ENCODE peak calls at places on chromosomes 7 and 10, in ten cellular contexts. R is H9, I is uterus, A is WTC11, J is natural killer cell, U is cardiac muscle cell, C is upper lobe of right lung, E is endothelial cell, T is epithelial cell of esophagus, N is cardiac fibroblast. S is an unnamed sample.

GRCh38 chr7:94907420-94908203 is at the start of gene PPP1R9A:
- DNase-seq in R (peak), I (peak), A (peak), J (peak), U (peak), C (peak), E (peak), T (no peak), N (no peak), S (peak)

GRCh38 chr10:104938031-104938430 is 296.9 kb downstream of the SORCS3 start:
- DNase-seq in R (no peak), I (no peak), A (no peak), J (no peak), U (no peak), C (no peak), E (no peak), T (no peak), N (no peak), S (no peak)

GRCh38 chr7:99105756-99106155 is 38.2 kb downstream of the SMURF1 start:
- DNase-seq in R (no peak), I (no peak), A (no peak), J (no peak), U (no peak), C (no peak), E (no peak), T (no peak), N (peak), S (no peak)

GRCh38 chr10:79242620-79243152 is 104.6 kb upstream of the PPIF start:
- DNase-seq in R (peak), I (peak), A (peak), J (peak), U (peak), C (peak), E (peak), T (peak), N (peak), S (peak)

GRCh38 chr10:69248117-69248730 is 28.1 kb downstream of the HKDC1 start:
- DNase-seq in R (no peak), I (no peak), A (no peak), J (no peak), U (no peak), C (no peak), E (no peak), T (no peak), N (no peak), S (no peak)

GRCh38 chr10:100647928-100648327 is 97.5 kb upstream of the PAX2 start:
- DNase-seq in R (no peak), I (no peak), A (no peak), J (no peak), U (no peak), C (no peak), E (no peak), T (peak), N (no peak), S (no peak)

GRCh38 chr7:29588900-29589696 is 25.5 kb downstream of the PRR15 start:
- DNase-seq in R (peak), I (no peak), A (peak), J (no peak), U (peak), C (no peak), E (peak), T (peak), N (peak), S (peak)

GRCh38 chr7:50614721-50615518 is 49.7 kb upstream of the DDC start:
- DNase-seq in R (no peak), I (no peak), A (no peak), J (no peak), U (peak), C (no peak), E (no peak), T (peak), N (peak), S (no peak)

GRCh38 chr7:41029072-41029492 is 673.8 kb downstream of the INHBA start:
- DNase-seq in R (no peak), I (no peak), A (no peak), J (no peak), U (no peak), C (no peak), E (no peak), T (peak), N (peak), S (no peak)

GRCh38 chr10:6743291-6743849 is 163.3 kb upstream of the PRKCQ start:
- DNase-seq in R (no peak), I (no peak), A (no peak), J (no peak), U (no peak), C (no peak), E (peak), T (peak), N (no peak), S (no peak)

GRCh38 chr7:80622531-80622930 is 15.9 kb upstream of the CD36 start:
- DNase-seq in R (no peak), I (no peak), A (no peak), J (no peak), U (no peak), C (no peak), E (no peak), T (peak), N (peak), S (no peak)

GRCh38 chr7:84042110-84042539 is 152.5 kb downstream of the SEMA3A start:
- DNase-seq in R (no peak), I (no peak), A (no peak), J (no peak), U (no peak), C (no peak), E (no peak), T (peak), N (peak), S (no peak)

GRCh38 chr7:151109094-151110048 is 23.1 kb downstream of the AGAP3 start:
- DNase-seq in R (no peak), I (peak), A (peak), J (no peak), U (no peak), C (no peak), E (no peak), T (no peak), N (peak), S (no peak)

GRCh38 chr7:55509322-55509721 is 63.0 kb downstream of the VOPP1 start:
- DNase-seq in R (no peak), I (no peak), A (no peak), J (no peak), U (no peak), C (no peak), E (no peak), T (no peak), N (peak), S (no peak)

GRCh38 chr10:11180228-11180627 is 162.6 kb downstream of the CELF2 start:
- DNase-seq in R (no peak), I (no peak), A (no peak), J (peak), U (no peak), C (peak), E (no peak), T (no peak), N (no peak), S (no peak)

GRCh38 chr10:3261921-3262320 is 89.3 kb upstream of the PITRM1 start:
- DNase-seq in R (no peak), I (no peak), A (no peak), J (no peak), U (no peak), C (no peak), E (no peak), T (no peak), N (no peak), S (no peak)

GRCh38 chr7:13770305-13770704 is 219.2 kb downstream of the ETV1 start:
- DNase-seq in R (no peak), I (no peak), A (no peak), J (no peak), U (no peak), C (no peak), E (no peak), T (no peak), N (peak), S (no peak)

GRCh38 chr10:72746606-72747357 is 54.8 kb downstream of the MCU start:
- DNase-seq in R (no peak), I (no peak), A (no peak), J (no peak), U (no peak), C (no peak), E (no peak), T (no peak), N (no peak), S (no peak)

GRCh38 chr7:106659963-106660861 is 746 bp downstream of the CCDC71L start:
- DNase-seq in R (peak), I (peak), A (peak), J (peak), U (peak), C (peak), E (peak), T (peak), N (peak), S (peak)

GRCh38 chr7:54546081-54546985 is 4.2 kb downstream of the VSTM2A start:
- DNase-seq in R (peak), I (no peak), A (peak), J (no peak), U (peak), C (no peak), E (peak), T (peak), N (no peak), S (peak)

GRCh38 chr10:72329290-72330058 is 25.2 kb downstream of the DNAJB12 start:
- DNase-seq in R (no peak), I (no peak), A (no peak), J (no peak), U (no peak), C (peak), E (no peak), T (no peak), N (no peak), S (no peak)

GRCh38 chr10:23918839-23919238 is 290.1 kb upstream of the KIAA1217 start:
- DNase-seq in R (peak), I (no peak), A (no peak), J (no peak), U (no peak), C (no peak), E (no peak), T (peak), N (no peak), S (no peak)

GRCh38 chr10:94194256-94194655 is 168.5 kb downstream of the NOC3L start:
- DNase-seq in R (no peak), I (no peak), A (no peak), J (no peak), U (no peak), C (no peak), E (no peak), T (peak), N (peak), S (no peak)

GRCh38 chr7:145168427-145168826 is 332.6 kb upstream of the TPK1 start:
- DNase-seq in R (no peak), I (no peak), A (no peak), J (no peak), U (no peak), C (no peak), E (no peak), T (no peak), N (no peak), S (no peak)

GRCh38 chr10:7411671-7412481 is 1.0 kb upstream of the SFMBT2 start:
- DNase-seq in R (peak), I (peak), A (peak), J (peak), U (no peak), C (peak), E (peak), T (no peak), N (no peak), S (no peak)

GRCh38 chr7:94509264-94509878 is at the start of gene CASD1:
- DNase-seq in R (peak), I (peak), A (peak), J (no peak), U (peak), C (peak), E (no peak), T (no peak), N (peak), S (peak)

GRCh38 chr7:883029-884021 is 7.0 kb downstream of the GET4 start:
- DNase-seq in R (no peak), I (no peak), A (no peak), J (no peak), U (no peak), C (no peak), E (no peak), T (no peak), N (no peak), S (no peak)

GRCh38 chr7:2321020-2321419 is 6.8 kb upstream of the SNX8 start:
- DNase-seq in R (peak), I (no peak), A (peak), J (no peak), U (no peak), C (no peak), E (no peak), T (peak), N (no peak), S (peak)

GRCh38 chr10:3924344-3924743 is 139.3 kb upstream of the KLF6 start:
- DNase-seq in R (no peak), I (no peak), A (no peak), J (no peak), U (no peak), C (no peak), E (peak), T (peak), N (peak), S (no peak)

GRCh38 chr7:79453558-79454324 is at the start of gene MAGI2:
- DNase-seq in R (peak), I (peak), A (peak), J (no peak), U (peak), C (peak), E (peak), T (peak), N (peak), S (peak)

GRCh38 chr10:29806350-29806788 is 171.6 kb upstream of the SVIL start:
- DNase-seq in R (no peak), I (no peak), A (no peak), J (no peak), U (no peak), C (no peak), E (no peak), T (peak), N (no peak), S (no peak)

GRCh38 chr7:106568680-106569499 is 92.1 kb downstream of the CCDC71L start:
- DNase-seq in R (peak), I (no peak), A (peak), J (no peak), U (no peak), C (no peak), E (no peak), T (peak), N (peak), S (peak)

GRCh38 chr10:131930150-131930549 is 29.3 kb downstream of the PPP2R2D start:
- DNase-seq in R (no peak), I (no peak), A (no peak), J (no peak), U (no peak), C (peak), E (no peak), T (no peak), N (no peak), S (no peak)

GRCh38 chr10:131926743-131927595 is 26.2 kb downstream of the PPP2R2D start:
- DNase-seq in R (no peak), I (no peak), A (no peak), J (no peak), U (no peak), C (no peak), E (no peak), T (no peak), N (no peak), S (no peak)

GRCh38 chr10:131930586-131931330 is 29.9 kb downstream of the PPP2R2D start:
- DNase-seq in R (no peak), I (no peak), A (no peak), J (no peak), U (no peak), C (peak), E (no peak), T (no peak), N (no peak), S (no peak)

GRCh38 chr10:131928248-131929095 is 27.7 kb downstream of the PPP2R2D start:
- DNase-seq in R (no peak), I (no peak), A (no peak), J (peak), U (no peak), C (peak), E (no peak), T (peak), N (no peak), S (no peak)

GRCh38 chr10:131929122-131929845 is 28.5 kb downstream of the PPP2R2D start:
- DNase-seq in R (peak), I (no peak), A (peak), J (no peak), U (peak), C (no peak), E (no peak), T (no peak), N (no peak), S (no peak)
- TF ChIP-seq CTCF in R (peak), I (no peak), A (no peak), J (no peak), U (no peak), C (no peak), E (no peak), T (peak), N (no peak), S (no peak)

GRCh38 chr7:71267734-71268133 is 135.8 kb downstream of the GALNT17 start:
- DNase-seq in R (no peak), I (no peak), A (no peak), J (no peak), U (no peak), C (no peak), E (no peak), T (no peak), N (no peak), S (no peak)
- TF ChIP-seq CTCF in R (peak), I (no peak), A (no peak), J (no peak), U (no peak), C (no peak), E (no peak), T (no peak), N (no peak), S (no peak)

DNA sequence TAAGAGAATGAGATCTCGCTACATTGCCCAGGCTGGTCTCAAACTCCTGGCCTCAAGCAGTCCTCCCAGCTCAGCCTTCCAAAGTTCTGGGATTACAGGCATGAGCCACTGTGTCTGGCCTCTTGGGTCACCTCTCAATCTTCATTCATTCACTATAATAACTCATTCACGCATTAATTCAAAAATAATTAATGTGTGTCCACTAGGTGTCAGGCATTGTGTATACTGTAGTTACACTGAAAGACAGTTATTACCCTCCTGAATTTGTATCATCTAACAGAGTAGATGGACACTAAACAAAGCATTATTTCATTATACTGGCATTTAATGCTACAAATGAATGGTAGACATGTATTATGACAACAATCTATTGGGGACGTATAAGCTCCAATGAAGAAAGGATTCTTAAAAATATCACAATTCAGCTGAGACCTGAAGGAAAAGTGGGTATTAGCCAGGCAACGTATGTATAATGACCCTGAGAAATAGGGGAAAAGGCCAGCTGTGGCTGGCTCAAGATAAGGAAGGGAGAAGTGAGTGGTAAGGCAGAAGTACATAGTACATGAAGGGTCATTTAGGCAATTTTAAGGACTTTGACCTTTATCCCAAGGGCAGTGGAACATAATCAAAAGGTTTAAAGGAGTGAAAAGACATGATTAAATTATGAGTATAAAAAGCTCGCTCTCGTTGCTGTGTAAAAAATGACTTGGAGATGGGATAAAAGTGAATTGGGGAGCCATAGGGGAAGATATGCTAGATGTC is 150.7 kb downstream of the BTAF1 start:
- DNase-seq in R (no peak), I (no peak), A (no peak), J (no peak), U (no peak), C (no peak), E (no peak), T (peak), N (peak), S (no peak)
- TF ChIP-seq CTCF in R (no peak), I (no peak), A (no peak), J (no peak), U (peak), C (no peak), E (no peak), T (peak), N (no peak), S (no peak)

GRCh38 chr7:101411477-101411954 is 48.8 kb downstream of the COL26A1 start:
- DNase-seq in R (no peak), I (no peak), A (no peak), J (no peak), U (no peak), C (no peak), E (no peak), T (no peak), N (no peak), S (no peak)
- TF ChIP-seq CTCF in R (no peak), I (no peak), A (no peak), J (peak), U (no peak), C (no peak), E (peak), T (no peak), N (no peak), S (no peak)

GRCh38 chr7:90551036-90551435 is 45.1 kb upstream of the CDK14 start:
- DNase-seq in R (peak), I (no peak), A (peak), J (no peak), U (no peak), C (no peak), E (no peak), T (peak), N (no peak), S (no peak)

GRCh38 chr7:90552521-90552920 is 43.6 kb upstream of the CDK14 start:
- DNase-seq in R (no peak), I (no peak), A (no peak), J (no peak), U (no peak), C (no peak), E (no peak), T (peak), N (peak), S (no peak)
- TF ChIP-seq CTCF in R (peak), I (no peak), A (no peak), J (no peak), U (peak), C (peak), E (no peak), T (no peak), N (peak), S (no peak)

GRCh38 chr7:26093023-26093422 is 59.0 kb upstream of the NFE2L3 start:
- DNase-seq in R (no peak), I (no peak), A (no peak), J (no peak), U (peak), C (no peak), E (no peak), T (no peak), N (no peak), S (no peak)

GRCh38 chr7:26087321-26088091 is 64.5 kb upstream of the NFE2L3 start:
- DNase-seq in R (no peak), I (no peak), A (no peak), J (no peak), U (no peak), C (no peak), E (no peak), T (peak), N (no peak), S (no peak)

GRCh38 chr7:26090927-26091519 is 61.0 kb upstream of the NFE2L3 start:
- DNase-seq in R (no peak), I (no peak), A (no peak), J (no peak), U (peak), C (no peak), E (no peak), T (peak), N (peak), S (no peak)

GRCh38 chr7:26091933-26092332 is 60.1 kb upstream of the NFE2L3 start:
- DNase-seq in R (no peak), I (no peak), A (no peak), J (no peak), U (no peak), C (no peak), E (peak), T (peak), N (peak), S (no peak)
- TF ChIP-seq CTCF in R (peak), I (no peak), A (no peak), J (no peak), U (no peak), C (no peak), E (peak), T (peak), N (peak), S (peak)

GRCh38 chr10:121994429-121994881 is 5.5 kb downstream of the TACC2 start:
- DNase-seq in R (no peak), I (peak), A (peak), J (no peak), U (peak), C (peak), E (no peak), T (peak), N (no peak), S (peak)
- TF ChIP-seq CTCF in R (no peak), I (no peak), A (no peak), J (no peak), U (no peak), C (no peak), E (no peak), T (no peak), N (no peak), S (no peak)

GRCh38 chr7:122881324-122881723 is 4.9 kb downstream of the CADPS2 start:
- DNase-seq in R (no peak), I (no peak), A (no peak), J (no peak), U (no peak), C (no peak), E (no peak), T (no peak), N (no peak), S (no peak)

GRCh38 chr7:122883049-122883670 is 3.1 kb downstream of the CADPS2 start:
- DNase-seq in R (no peak), I (no peak), A (no peak), J (no peak), U (no peak), C (no peak), E (no peak), T (no peak), N (no peak), S (no peak)

GRCh38 chr7:122885583-122886356 is 490 bp downstream of the CADPS2 start:
- DNase-seq in R (peak), I (peak), A (peak), J (no peak), U (peak), C (peak), E (peak), T (peak), N (peak), S (peak)

GRCh38 chr7:122886357-122887081 is at the start of gene CADPS2:
- DNase-seq in R (peak), I (peak), A (peak), J (no peak), U (peak), C (peak), E (peak), T (peak), N (peak), S (peak)

DNA sequence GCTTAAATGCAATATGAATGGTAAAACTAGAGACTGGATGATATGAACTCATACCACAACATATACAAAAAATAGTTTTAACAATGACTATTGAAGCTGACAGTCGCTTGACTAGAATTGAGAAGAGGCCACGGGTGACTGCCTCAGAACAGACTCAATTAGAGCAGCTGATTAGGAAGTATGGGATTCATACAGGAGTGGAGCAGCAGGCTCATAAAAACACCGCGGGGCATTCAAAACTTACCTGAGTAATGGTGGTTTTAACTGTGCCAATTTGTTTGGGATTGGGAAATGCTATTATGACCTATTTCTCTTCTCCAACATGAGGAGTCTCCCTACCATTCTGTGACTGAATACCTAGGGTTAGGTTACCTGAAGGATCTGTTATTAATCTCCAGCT is 2.1 kb downstream of the CADPS2 start:
- DNase-seq in R (no peak), I (no peak), A (no peak), J (no peak), U (no peak), C (no peak), E (no peak), T (peak), N (no peak), S (no peak)
- TF ChIP-seq CTCF in R (no peak), I (no peak), A (no peak), J (no peak), U (no peak), C (no peak), E (no peak), T (no peak), N (no peak), S (no peak)

S was measured in WERI-Rb-1.